ENCODE peak calls at places on chromosomes 12 and 14, in seven cellular contexts. G, N, V, L, O, Q and S are unnamed samples.

GRCh38 chr12:107437954-107438353 is 247.6 kb upstream of the PWP1 start:
- DNase-seq in V (no peak), G (no peak), L (no peak), O (no peak), N (no peak), Q (no peak), S (no peak)

GRCh38 chr14:22456986-22457594 is 131.9 kb downstream of the DAD1 start:
- DNase-seq in G (no peak), Q (no peak), V (no peak), N (no peak), O (no peak), L (no peak), S (no peak)

GRCh38 chr12:74644681-74645080 is 107.0 kb downstream of the ATXN7L3B start:
- DNase-seq in V (no peak), Q (no peak), O (no peak), N (no peak), L (no peak), G (no peak), S (no peak)

GRCh38 chr12:106953352-106954260 is 2.1 kb upstream of the TMEM263 start:
- DNase-seq in V (no peak), N (no peak), Q (no peak), O (no peak), L (no peak), G (no peak), S (no peak)

GRCh38 chr12:59517522-59517921 is 78.3 kb upstream of the SLC16A7 start:
- DNase-seq in V (no peak), Q (no peak), G (no peak), O (no peak), L (no peak), N (no peak), S (no peak)

GRCh38 chr12:29148065-29148957 is 767 bp upstream of the FAR2 start:
- DNase-seq in Q (peak), L (peak), G (no peak), V (no peak), N (no peak), O (peak), S (no peak)

GRCh38 chr14:73725116-73726024 is 11.2 kb upstream of the PNMA1 start:
- DNase-seq in V (no peak), G (no peak), Q (peak), N (no peak), L (no peak), O (no peak), S (no peak)

GRCh38 chr14:39015360-39015961 is 87.6 kb downstream of the SEC23A start:
- DNase-seq in N (no peak), L (peak), V (peak), G (no peak), O (no peak), Q (peak), S (no peak)

GRCh38 chr12:571795-572531 is 91.3 kb downstream of the NINJ2 start:
- DNase-seq in N (no peak), L (no peak), Q (no peak), G (peak), V (no peak), O (peak), S (no peak)

GRCh38 chr14:104756477-104757237 is 3.7 kb downstream of the SIVA1 start:
- DNase-seq in L (no peak), O (no peak), V (no peak), N (no peak), G (no peak), Q (no peak), S (no peak)

GRCh38 chr12:3684449-3685051 is 68.4 kb downstream of the CRACR2A start:
- DNase-seq in V (no peak), Q (peak), O (no peak), G (no peak), L (no peak), N (no peak), S (no peak)

GRCh38 chr12:28578361-28578760 is 388.1 kb downstream of the CCDC91 start:
- DNase-seq in N (no peak), O (no peak), Q (no peak), G (no peak), V (no peak), L (no peak), S (no peak)

GRCh38 chr12:87670448-87670847 is 358.8 kb downstream of the C12orf50 start:
- DNase-seq in Q (no peak), N (no peak), G (no peak), V (peak), L (no peak), O (no peak), S (no peak)

GRCh38 chr12:6567112-6567680 is 895 bp downstream of the NOP2 start:
- DNase-seq in V (peak), L (no peak), N (no peak), O (no peak), G (no peak), Q (peak), S (no peak)

GRCh38 chr14:22379727-22380126 is 209.3 kb downstream of the DAD1 start:
- DNase-seq in O (no peak), V (no peak), G (no peak), L (no peak), Q (no peak), N (no peak), S (no peak)

GRCh38 chr12:131061041-131061806 is 107.5 kb downstream of the ADGRD1 start:
- DNase-seq in V (no peak), O (peak), G (peak), Q (no peak), N (no peak), L (no peak), S (no peak)

GRCh38 chr12:1851126-1851791 is 30.9 kb downstream of the LRTM2 start:
- DNase-seq in N (no peak), G (no peak), L (no peak), O (no peak), Q (peak), V (no peak), S (no peak)

GRCh38 chr12:6199531-6200265 is 502 bp upstream of the CD9 start:
- DNase-seq in G (peak), Q (no peak), O (peak), L (peak), V (peak), N (no peak), S (peak)

GRCh38 chr12:11958216-11959091 is 112.3 kb upstream of the BCL2L14 start:
- DNase-seq in N (no peak), O (no peak), Q (peak), G (no peak), V (no peak), L (no peak), S (no peak)